ENCODE peak calls at places on chromosomes 12 and 14, in ten cellular contexts. B is stimulated activated CD4-positive, alpha-beta T cell treated with anti-CD3 and anti-CD28 coated beads, Interleukin-12 subunit alpha, Interleukin-12 subunit beta, amount 100 ng/mL, for 48 hours; U is EH; A is effector memory CD4-positive, alpha-beta T cell; V is T-helper 2 cell; M is LoVo; E is omental fat pad; Q is cardiac fibroblast; O is endothelial cell of umbilical vein; C is non-pigmented ciliary epithelial cell. H is an unnamed sample.

GRCh38 chr12:11978985-11979384 is 91.8 kb upstream of the BCL2L14 start:
- DNase-seq in C (no peak), O (no peak), B (no peak), V (no peak), E (no peak), A (no peak), M (no peak), Q (no peak), U (peak; percentile 22), H (no peak)

GRCh38 chr12:130650131-130650530 is 66.0 kb downstream of the RIMBP2 start:
- DNase-seq in C (no peak), M (no peak), U (no peak), Q (no peak), O (no peak), V (no peak), B (no peak), E (no peak), A (no peak), H (no peak)

GRCh38 chr12:118190266-118190665 is 54.3 kb downstream of the PEBP1 start:
- DNase-seq in U (peak; percentile 59), B (no peak), C (no peak), M (no peak), V (no peak), E (no peak), Q (peak; percentile 43), O (peak; percentile 26), A (no peak), H (no peak)

GRCh38 chr12:57224973-57225679 is 4.4 kb upstream of the SHMT2 start:
- DNase-seq in C (no peak), B (no peak), O (peak; percentile 26), V (peak; percentile 63), A (no peak), U (no peak), Q (peak; percentile 49), E (no peak), M (no peak), H (no peak)

GRCh38 chr12:108587826-108588225 is 10.1 kb downstream of the TMEM119 start:
- DNase-seq in M (no peak), V (no peak), C (no peak), O (no peak), A (no peak), E (no peak), U (no peak), B (no peak), Q (no peak), H (peak; percentile 16)

GRCh38 chr12:104248444-104248843 is 32.9 kb downstream of the TXNRD1 start:
- DNase-seq in V (no peak), U (no peak), Q (no peak), A (no peak), E (no peak), O (no peak), B (no peak), C (no peak), M (no peak), H (no peak)

GRCh38 chr14:51939211-51939705 is 50.1 kb upstream of the RTRAF start:
- DNase-seq in O (no peak), V (no peak), M (no peak), C (no peak), A (no peak), E (no peak), U (no peak), Q (no peak), B (no peak), H (no peak)

GRCh38 chr12:53337998-53338397 is 1.8 kb upstream of the SP7 start:
- DNase-seq in M (no peak), Q (no peak), C (no peak), B (no peak), V (no peak), A (no peak), O (no peak), U (no peak), E (no peak), H (no peak)

GRCh38 chr12:54565658-54566552 is 16.5 kb downstream of the PDE1B start:
- DNase-seq in O (no peak), B (no peak), M (no peak), U (no peak), V (no peak), Q (no peak), C (no peak), E (no peak), A (no peak), H (no peak)

GRCh38 chr12:85156569-85156968 is 120.4 kb downstream of the LRRIQ1 start:
- DNase-seq in A (no peak), B (no peak), C (no peak), Q (no peak), V (no peak), E (no peak), O (peak; percentile 57), U (no peak), M (no peak), H (no peak)

GRCh38 chr12:53862831-53863230 is 75.8 kb upstream of the HOXC13 start:
- DNase-seq in C (no peak), A (no peak), U (peak; percentile 73), M (no peak), Q (no peak), B (no peak), O (no peak), V (no peak), E (no peak), H (no peak)

GRCh38 chr12:262817-263216 is at the start of gene SLC6A13:
- DNase-seq in A (no peak), B (no peak), U (peak; percentile 15), V (no peak), M (no peak), C (no peak), Q (no peak), E (no peak), O (no peak), H (no peak)

GRCh38 chr12:76003263-76003640 is 28.3 kb downstream of the PHLDA1 start:
- DNase-seq in O (peak; percentile 35), C (no peak), U (no peak), Q (no peak), V (no peak), B (no peak), A (no peak), E (no peak), M (no peak), H (no peak)

GRCh38 chr14:106840258-106840657 is 1313.9 kb downstream of the TMEM121 start:
- DNase-seq in M (no peak), U (no peak), V (no peak), C (no peak), Q (no peak), B (no peak), E (no peak), A (no peak), O (no peak), H (no peak)

GRCh38 chr14:88551094-88551870 is 3.5 kb downstream of the PTPN21 start:
- DNase-seq in B (peak; percentile 46), V (no peak), Q (peak; percentile 92), M (peak; percentile 85), C (no peak), E (no peak), A (no peak), O (peak; percentile 80), U (peak; percentile 85), H (peak; percentile 77)

GRCh38 chr12:80988986-80989385 is 51.3 kb upstream of the LIN7A start:
- DNase-seq in E (no peak), Q (peak; percentile 4), B (no peak), O (no peak), A (no peak), U (no peak), C (no peak), M (no peak), V (no peak), H (no peak)

GRCh38 chr14:100677925-100678765 is 48.5 kb upstream of the DLK1 start:
- DNase-seq in Q (peak; percentile 89), M (no peak), C (no peak), B (no peak), O (no peak), E (no peak), V (no peak), A (no peak), U (peak; percentile 85), H (no peak)

GRCh38 chr14:77045570-77045890 is 17.0 kb upstream of the IRF2BPL start:
- DNase-seq in C (no peak), E (no peak), M (peak; percentile 51), B (no peak), O (no peak), Q (no peak), V (no peak), A (no peak), U (no peak), H (no peak)

GRCh38 chr12:82838123-82838522 is 151.4 kb downstream of the TMTC2 start:
- DNase-seq in A (no peak), E (no peak), Q (no peak), B (no peak), C (no peak), M (no peak), V (no peak), O (no peak), U (no peak), H (no peak)

GRCh38 chr14:51304956-51305355 is 64.9 kb downstream of the TMX1 start:
- DNase-seq in A (no peak), O (no peak), M (no peak), B (no peak), U (peak; percentile 98), C (peak; percentile 95), V (no peak), E (no peak), Q (peak; percentile 85), H (no peak)

GRCh38 chr12:74491374-74491773 is 46.3 kb upstream of the ATXN7L3B start:
- DNase-seq in U (no peak), A (no peak), Q (no peak), M (no peak), C (no peak), V (no peak), B (no peak), E (no peak), O (no peak), H (no peak)

GRCh38 chr14:61940669-61941420 is 178.6 kb downstream of the SNAPC1 start:
- DNase-seq in A (no peak), Q (no peak), U (peak; percentile 61), V (no peak), C (no peak), O (no peak), B (no peak), E (no peak), M (no peak), H (no peak)

GRCh38 chr12:82745807-82746206 is 59.1 kb downstream of the TMTC2 start:
- DNase-seq in E (no peak), C (no peak), M (no peak), V (no peak), U (no peak), O (no peak), B (no peak), A (no peak), Q (no peak), H (no peak)

GRCh38 chr12:67909681-67910080 is 79.6 kb upstream of the IFNG-AS1 start:
- DNase-seq in O (no peak), B (no peak), C (no peak), M (no peak), Q (no peak), U (no peak), E (no peak), A (no peak), V (no peak), H (no peak)

GRCh38 chr12:119544780-119545625 is 48.6 kb upstream of the TMEM233 start:
- DNase-seq in E (peak; percentile 24), U (peak; percentile 71), V (peak; percentile 14), C (peak; percentile 55), M (peak; percentile 74), O (peak; percentile 76), B (peak; percentile 28), A (peak; percentile 6), Q (peak; percentile 88), H (no peak)

GRCh38 chr14:28361486-28361885 is 405.1 kb upstream of the FOXG1 start:
- DNase-seq in B (no peak), Q (no peak), U (no peak), E (no peak), O (no peak), M (no peak), V (no peak), C (no peak), A (no peak), H (no peak)

GRCh38 chr12:109711596-109712461 is 1.8 kb upstream of the FAM222A start:
- DNase-seq in C (no peak), O (no peak), A (no peak), U (no peak), Q (peak; percentile 11), M (no peak), E (no peak), B (no peak), V (no peak), H (no peak)

GRCh38 chr14:104547310-104547997 is 32.1 kb upstream of the C14orf180 start:
- DNase-seq in A (no peak), V (no peak), O (no peak), U (no peak), C (no peak), E (peak; percentile 8), Q (no peak), B (no peak), M (no peak), H (no peak)